ENCODE peak calls at places on chromosomes 16 and 17, in five cellular contexts. B is A549, D is HepG2, M is K562, C is GM12878. K is an unnamed sample.

GRCh38 chr16:88194397-88195020 is 188.2 kb upstream of the ZNF469 start:
- DNase-seq in B (no peak), D (peak), M (no peak), C (no peak), K (peak)

GRCh38 chr17:4519361-4519788 is 20.7 kb downstream of the SPNS2 start:
- DNase-seq in B (no peak), D (no peak), M (no peak), C (no peak), K (no peak)

GRCh38 chr17:10034719-10035475 is 129.8 kb upstream of the RCVRN start:
- DNase-seq in B (no peak), D (no peak), M (no peak), C (no peak), K (no peak)

GRCh38 chr17:36183001-36183810 is 6.8 kb upstream of the TBC1D3B start:
- DNase-seq in B (peak), D (peak), M (peak), C (no peak), K (peak)

GRCh38 chr16:23482778-23483177 is 27.5 kb downstream of the GGA2 start:
- DNase-seq in B (no peak), D (no peak), M (no peak), C (no peak), K (no peak)

GRCh38 chr17:81092518-81093095 is 57.7 kb downstream of the BAIAP2 start:
- DNase-seq in B (no peak), D (no peak), M (peak), C (no peak), K (no peak)

GRCh38 chr17:77365584-77366186 is 224.9 kb downstream of the SEC14L1 start:
- DNase-seq in B (peak), D (no peak), M (peak), C (no peak), K (no peak)

GRCh38 chr17:44005865-44006580 is 1.6 kb downstream of the NAGS start:
- DNase-seq in B (no peak), D (no peak), M (no peak), C (no peak), K (peak)

GRCh38 chr17:43665387-43666101 is 3.8 kb upstream of the MEOX1 start:
- DNase-seq in B (no peak), D (peak), M (no peak), C (no peak), K (no peak)

GRCh38 chr16:67987460-67988160 is 7.3 kb upstream of the DPEP3 start:
- DNase-seq in B (no peak), D (peak), M (no peak), C (no peak), K (no peak)

GRCh38 chr17:4898351-4898750 is 985 bp upstream of the C17orf107 start:
- DNase-seq in B (no peak), D (no peak), M (no peak), C (no peak), K (no peak)

GRCh38 chr17:27318228-27318627 is 24.3 kb downstream of the WSB1 start:
- DNase-seq in B (no peak), D (no peak), M (no peak), C (no peak), K (no peak)

GRCh38 chr17:75643033-75644017 is 10.1 kb downstream of the SMIM5 start:
- DNase-seq in B (no peak), D (no peak), M (no peak), C (no peak), K (peak)

GRCh38 chr17:59425085-59425901 is 93.8 kb downstream of the YPEL2 start:
- DNase-seq in B (no peak), D (no peak), M (no peak), C (no peak), K (peak)

GRCh38 chr16:85619089-85619850 is 6.1 kb downstream of the GSE1 start:
- DNase-seq in B (no peak), D (no peak), M (no peak), C (no peak), K (no peak)

GRCh38 chr17:78534492-78535284 is 42.5 kb downstream of the DNAH17 start:
- DNase-seq in B (no peak), D (no peak), M (no peak), C (no peak), K (no peak)

GRCh38 chr16:4803479-4804243 is 1.2 kb upstream of the ROGDI start:
- DNase-seq in B (no peak), D (no peak), M (peak), C (no peak), K (no peak)

GRCh38 chr17:46833840-46834208 is 15.3 kb upstream of the WNT3 start:
- DNase-seq in B (no peak), D (no peak), M (no peak), C (no peak), K (no peak)

GRCh38 chr16:73251608-73252007 is 203.7 kb upstream of the ZFHX3 start:
- DNase-seq in B (no peak), D (no peak), M (no peak), C (no peak), K (no peak)

GRCh38 chr17:72118588-72119279 is 2.1 kb upstream of the SOX9 start:
- DNase-seq in B (peak), D (peak), M (peak), C (peak), K (peak)

GRCh38 chr16:53829186-53829747 is 125.3 kb downstream of the FTO start:
- DNase-seq in B (no peak), D (no peak), M (no peak), C (no peak), K (no peak)

GRCh38 chr16:84369105-84369504 is 767 bp downstream of the ATP2C2 start:
- DNase-seq in B (no peak), D (no peak), M (no peak), C (no peak), K (peak)

GRCh38 chr17:77117415-77117814 is 23.4 kb upstream of the SEC14L1 start:
- DNase-seq in B (no peak), D (no peak), M (no peak), C (no peak), K (no peak)

GRCh38 chr16:3143189-3143588 is 8.4 kb downstream of the ZNF213 start:
- DNase-seq in B (no peak), D (no peak), M (no peak), C (no peak), K (no peak)

GRCh38 chr17:64750891-64751677 is 89.0 kb upstream of the SMURF2 start:
- DNase-seq in B (no peak), D (no peak), M (no peak), C (no peak), K (no peak)

GRCh38 chr16:35365675-35366074 is 1906.3 kb downstream of the TP53TG3F start:
- DNase-seq in B (no peak), D (no peak), M (no peak), C (no peak), K (no peak)

GRCh38 chr17:72476134-72476533 is 355.3 kb downstream of the SOX9 start:
- DNase-seq in B (no peak), D (no peak), M (no peak), C (no peak), K (no peak)

GRCh38 chr16:2232094-2232990 is 3.9 kb upstream of the DNASE1L2 start:
- DNase-seq in B (no peak), D (no peak), M (no peak), C (no peak), K (no peak)

GRCh38 chr16:3101018-3101840 is 2.1 kb upstream of the ZSCAN10 start:
- DNase-seq in B (peak), D (peak), M (peak), C (no peak), K (peak)

GRCh38 chr16:8323153-8323552 is 267.2 kb downstream of the TMEM114 start:
- DNase-seq in B (no peak), D (no peak), M (no peak), C (no peak), K (no peak)
- TF ChIP-seq JUNB in B (no peak), D (no peak), M (no peak), C (no peak), K (no peak)

GRCh38 chr17:57086069-57086930 is 1.3 kb downstream of the AKAP1 start:
- DNase-seq in B (peak), D (peak), M (peak), C (no peak), K (peak)
- TF ChIP-seq JUNB in B (no peak), D (peak), M (no peak), C (no peak), K (no peak)

GRCh38 chr16:7508656-7509055 is 176.0 kb downstream of the RBFOX1 start:
- DNase-seq in B (no peak), D (no peak), M (no peak), C (no peak), K (peak)
- TF ChIP-seq JUNB in B (no peak), D (no peak), M (no peak), C (no peak), K (no peak)

GRCh38 chr17:68955181-68955841 is at the start of gene ABCA8:
- DNase-seq in B (no peak), D (no peak), M (peak), C (no peak), K (no peak)
- TF ChIP-seq JUNB in B (no peak), D (no peak), M (no peak), C (no peak), K (no peak)

DNA sequence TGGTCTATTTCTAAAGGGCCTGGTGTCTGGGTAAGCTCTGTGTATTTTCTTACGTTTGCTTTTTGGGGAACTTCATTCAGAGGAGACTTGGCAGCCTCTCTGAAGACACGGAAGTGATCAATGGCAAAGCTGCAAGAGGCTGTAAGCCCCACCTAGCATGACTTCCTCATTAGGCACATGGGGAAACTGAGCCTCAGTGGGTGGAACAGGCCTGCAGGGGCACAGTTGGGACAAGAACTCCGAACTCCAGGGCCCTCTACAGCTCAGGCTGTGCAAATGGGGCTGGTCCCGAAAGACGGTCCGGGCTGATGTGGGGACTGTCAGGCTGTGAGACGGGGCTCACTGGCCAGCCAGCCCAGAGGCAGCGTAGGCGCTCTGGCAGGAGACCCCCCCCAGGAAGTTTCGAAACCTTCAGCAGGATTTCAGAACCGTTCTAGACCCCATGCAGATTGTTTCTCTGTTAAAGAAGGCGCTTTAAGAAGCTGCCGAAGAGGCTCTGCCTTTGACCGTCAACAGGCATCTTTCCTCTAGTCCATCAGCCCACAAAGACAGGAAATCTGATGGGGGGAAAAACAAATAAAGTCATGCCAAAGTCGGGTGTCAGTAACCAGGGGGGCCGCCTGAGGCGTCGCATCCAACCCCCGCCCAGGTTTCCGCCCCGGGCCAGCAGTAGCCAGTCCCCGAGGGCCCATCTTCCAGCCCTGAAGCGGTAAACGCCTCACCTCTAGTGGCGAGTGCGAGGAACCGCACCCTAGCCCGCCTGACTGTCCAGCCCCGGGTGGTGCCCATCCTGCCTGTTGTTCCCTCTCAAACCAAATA is 79.8 kb upstream of the TBC1D3K start:
- DNase-seq in B (peak), D (peak), M (peak), C (no peak), K (peak)
- TF ChIP-seq JUNB in B (no peak), D (no peak), M (no peak), C (no peak), K (no peak)

GRCh38 chr17:79788989-79789942 is 7.6 kb downstream of the CBX8 start:
- DNase-seq in B (no peak), D (no peak), M (no peak), C (no peak), K (peak)
- TF ChIP-seq JUNB in B (no peak), D (no peak), M (no peak), C (no peak), K (no peak)

DNA sequence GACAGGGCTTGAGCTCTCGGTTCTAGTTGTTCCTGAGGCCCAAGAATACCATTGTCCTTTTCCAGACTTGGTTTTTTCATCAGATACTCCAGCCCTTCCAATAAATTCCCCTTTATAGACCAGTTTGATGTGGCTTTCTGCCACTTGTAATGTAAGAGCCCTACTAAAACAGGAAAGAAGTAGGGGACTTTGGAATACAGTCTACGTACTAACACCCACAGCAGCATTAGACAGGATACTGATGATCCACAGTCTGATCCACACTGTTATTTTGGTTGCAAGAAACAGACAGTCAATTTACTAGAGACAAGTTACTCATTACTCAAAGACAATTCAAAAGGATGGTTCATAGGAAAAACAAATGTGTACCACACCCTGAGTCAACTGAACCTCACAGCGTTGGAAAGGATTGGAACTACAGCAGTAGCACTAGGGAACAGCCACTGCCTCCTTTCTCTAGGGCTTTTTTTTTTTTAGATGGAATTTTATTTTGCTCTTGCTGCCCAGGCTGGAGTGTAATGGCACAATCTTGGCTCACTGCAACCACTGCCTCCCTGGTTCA is 45.9 kb upstream of the MED13 start:
- DNase-seq in B (no peak), D (no peak), M (no peak), C (no peak), K (no peak)
- TF ChIP-seq JUNB in B (no peak), D (no peak), M (no peak), C (no peak), K (no peak)